ENCODE peak calls at places on chromosomes 12 and 14, in seven cellular contexts. Y is mucosa of descending colon, Q is transverse colon, S is PC-3, O is Peyer's patch, Z is IMR-90, J is foreskin fibroblast. A is an unnamed sample.

GRCh38 chr12:50184261-50184660 is 17.1 kb upstream of the CERS5 start:
- DNase-seq in Y (no peak), S (no peak), J (no peak), Q (peak), Z (no peak), O (no peak), A (no peak)

GRCh38 chr12:130351331-130351730 is 13.6 kb downstream of the PIWIL1 start:
- DNase-seq in S (no peak), J (no peak), Z (no peak), Y (no peak), O (no peak), Q (no peak), A (no peak)

GRCh38 chr12:21819236-21819635 is 44.7 kb upstream of the KCNJ8 start:
- DNase-seq in Y (no peak), O (no peak), J (peak), Q (no peak), Z (peak), S (no peak), A (no peak)

GRCh38 chr14:89314274-89314673 is 102.8 kb downstream of the FOXN3 start:
- DNase-seq in Y (no peak), Q (no peak), O (no peak), Z (no peak), J (no peak), S (no peak), A (no peak)

GRCh38 chr12:64889434-64890216 is 65.2 kb downstream of the TBC1D30 start:
- DNase-seq in Q (no peak), Y (no peak), J (no peak), S (peak), O (no peak), Z (peak), A (no peak)

GRCh38 chr14:79727900-79728299 is 483.4 kb downstream of the DIO2 start:
- DNase-seq in J (no peak), S (no peak), Z (no peak), O (no peak), Q (no peak), Y (no peak), A (no peak)

GRCh38 chr12:25424186-25424854 is 128.8 kb downstream of the LMNTD1 start:
- DNase-seq in J (peak), S (no peak), Y (no peak), Z (no peak), Q (no peak), O (no peak), A (no peak)

GRCh38 chr12:56358836-56359532 is 923 bp downstream of the STAT2 start:
- DNase-seq in S (peak), Q (peak), Z (peak), O (peak), J (peak), Y (no peak), A (no peak)

GRCh38 chr14:28163261-28163660 is 603.3 kb upstream of the FOXG1 start:
- DNase-seq in Q (no peak), J (no peak), Y (no peak), S (no peak), O (no peak), Z (no peak), A (no peak)

GRCh38 chr12:116594325-116595038 is 35.3 kb downstream of the MAP1LC3B2 start:
- DNase-seq in Q (peak), J (no peak), Z (no peak), Y (peak), O (peak), S (no peak), A (no peak)

GRCh38 chr12:118259079-118259478 is 113.6 kb downstream of the TAOK3 start:
- DNase-seq in J (peak), Y (no peak), Z (peak), S (no peak), Q (no peak), O (no peak), A (no peak)

GRCh38 chr14:70097576-70098256 is 91.0 kb downstream of the SLC8A3 start:
- DNase-seq in J (no peak), O (no peak), Z (no peak), Y (no peak), Q (no peak), S (no peak), A (no peak)

GRCh38 chr12:13223941-13224340 is 27.4 kb downstream of the EMP1 start:
- DNase-seq in Y (no peak), Q (no peak), J (peak), O (no peak), S (no peak), Z (peak), A (no peak)

GRCh38 chr12:106845910-106846309 is 71.4 kb downstream of the RIC8B start:
- DNase-seq in O (no peak), S (peak), Z (no peak), Y (no peak), Q (no peak), J (no peak), A (no peak)

GRCh38 chr14:25537846-25538455 is 488.0 kb upstream of the STXBP6 start:
- DNase-seq in S (peak), O (no peak), Y (no peak), Q (peak), Z (no peak), J (no peak), A (peak)
- TF ChIP-seq CTCF in S (peak), O (no peak), Y (peak), Q (peak), Z (peak), J (peak), A (peak)

GRCh38 chr14:74246561-74246960 is 7.3 kb downstream of the VSX2 start:
- DNase-seq in J (no peak), S (no peak), Y (no peak), O (no peak), Z (no peak), Q (no peak), A (no peak)

GRCh38 chr14:74243051-74243450 is 3.8 kb downstream of the VSX2 start:
- DNase-seq in Z (no peak), Y (no peak), S (no peak), J (no peak), Q (no peak), O (no peak), A (no peak)

GRCh38 chr14:74245292-74245691 is 6.0 kb downstream of the VSX2 start:
- DNase-seq in S (no peak), Q (no peak), Z (no peak), Y (no peak), J (no peak), O (no peak), A (no peak)

GRCh38 chr14:74242055-74243042 is 3.1 kb downstream of the VSX2 start:
- DNase-seq in O (no peak), Z (no peak), Y (no peak), Q (no peak), S (no peak), J (no peak), A (no peak)

GRCh38 chr14:74244115-74244514 is 4.9 kb downstream of the VSX2 start:
- DNase-seq in Y (no peak), S (no peak), Q (no peak), Z (no peak), J (no peak), O (no peak), A (no peak)
- TF ChIP-seq CTCF in Y (no peak), S (peak), Q (no peak), Z (no peak), J (no peak), O (no peak), A (peak)

DNA sequence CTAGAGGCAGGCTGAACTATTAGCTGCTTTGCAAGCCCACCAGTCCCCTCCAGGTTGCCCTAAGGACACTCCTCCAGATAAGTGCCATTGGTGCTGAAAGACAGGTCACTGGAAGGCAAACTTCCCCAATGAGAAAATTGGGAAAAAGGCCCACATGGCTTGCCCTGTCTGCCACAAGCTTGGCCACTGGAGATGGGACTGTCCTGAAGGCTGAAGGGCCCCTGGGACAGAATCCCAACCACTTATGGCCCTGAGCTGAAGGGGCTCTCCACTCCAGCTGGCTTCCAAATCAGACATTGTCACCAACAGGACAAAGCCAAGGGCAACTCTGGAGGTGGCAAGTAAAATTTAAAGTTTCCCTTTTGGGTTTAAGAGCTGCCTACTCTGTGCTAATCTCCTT is 12.2 kb upstream of the DHRS2 start:
- DNase-seq in S (no peak), Q (no peak), J (no peak), Z (no peak), Y (no peak), O (no peak), A (no peak)
- TF ChIP-seq CTCF in S (no peak), Q (no peak), J (no peak), Z (no peak), Y (no peak), O (no peak), A (no peak)

GRCh38 chr14:22394616-22395015 is 194.4 kb downstream of the DAD1 start:
- DNase-seq in O (no peak), J (no peak), Y (no peak), S (no peak), Z (no peak), Q (no peak), A (no peak)

GRCh38 chr14:22395803-22396202 is 193.2 kb downstream of the DAD1 start:
- DNase-seq in S (no peak), Z (no peak), O (no peak), Y (no peak), Q (no peak), J (no peak), A (no peak)

GRCh38 chr14:22390824-22391461 is 198.1 kb downstream of the DAD1 start:
- DNase-seq in Q (peak), Z (no peak), S (peak), Y (no peak), O (peak), J (no peak), A (no peak)

GRCh38 chr14:22391908-22392307 is 197.1 kb downstream of the DAD1 start:
- DNase-seq in O (peak), S (peak), Y (no peak), Q (peak), Z (peak), J (peak), A (peak)

GRCh38 chr14:22393796-22394195 is 195.2 kb downstream of the DAD1 start:
- DNase-seq in J (no peak), Z (no peak), Y (no peak), O (no peak), S (peak), Q (no peak), A (no peak)
- TF ChIP-seq CTCF in J (no peak), Z (no peak), Y (no peak), O (no peak), S (no peak), Q (no peak), A (no peak)

DNA sequence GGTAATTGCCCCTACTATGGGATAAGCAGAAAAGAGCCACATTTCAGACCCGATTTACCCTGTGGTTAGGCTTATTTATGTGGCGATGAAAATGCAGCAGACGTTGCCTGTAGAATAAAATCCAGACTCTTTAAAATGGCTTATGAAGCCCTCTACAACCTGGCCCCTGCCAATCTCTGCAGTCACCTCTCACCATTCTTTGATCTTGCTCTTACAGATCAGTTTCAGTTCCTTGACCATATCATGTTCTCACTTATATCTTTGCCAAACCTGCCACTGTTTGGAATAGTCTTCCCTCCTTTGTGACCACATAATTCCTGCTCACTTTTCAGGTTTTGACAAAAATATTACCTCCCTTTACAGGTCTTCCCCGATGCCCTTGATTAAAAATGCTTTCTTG is 264.3 kb upstream of the GARIN6 start:
- DNase-seq in O (no peak), Y (no peak), S (no peak), J (no peak), Z (no peak), Q (no peak), A (no peak)
- TF ChIP-seq CTCF in O (no peak), Y (no peak), S (no peak), J (no peak), Z (no peak), Q (no peak), A (no peak)

DNA sequence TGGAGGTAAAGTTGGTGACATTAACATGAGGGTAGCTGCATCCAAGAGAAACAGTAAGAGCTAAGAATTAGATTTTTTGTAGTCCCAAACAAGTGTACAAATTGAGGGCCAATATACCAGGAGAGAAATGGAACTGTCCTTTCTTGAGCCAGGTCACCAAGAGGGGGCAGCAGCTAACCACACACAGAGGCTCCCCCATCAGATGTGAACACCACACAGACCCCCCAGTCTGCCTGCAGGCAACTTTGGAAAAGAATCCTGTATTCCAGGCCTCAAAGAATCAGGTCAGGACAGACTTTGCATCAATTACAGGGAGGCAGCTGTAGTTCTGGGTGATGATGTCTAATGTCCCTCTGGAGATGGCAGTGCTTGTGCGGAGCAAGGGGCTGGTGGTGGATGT is 77.9 kb downstream of the SPTB start:
- DNase-seq in S (peak), Y (no peak), Q (no peak), O (no peak), J (peak), Z (peak), A (no peak)
- TF ChIP-seq CTCF in S (peak), Y (no peak), Q (no peak), O (no peak), J (peak), Z (peak), A (peak)

A was measured in progenitor cell of endocrine pancreas.